ENCODE peak calls at places on chromosomes 1 and 21, in six cellular contexts. I is ovary, X is lower leg skin, P is Peyer's patch, J is transverse colon, S is suprapubic skin. M is an unnamed sample.

GRCh38 chr1:205587576-205587975 is 44.2 kb downstream of the ELK4 start:
- DNase-seq in I (no peak), X (no peak), P (no peak), J (peak; percentile 4), S (peak; percentile 68), M (no peak)

GRCh38 chr1:201137579-201138310 is 10.8 kb upstream of the ASCL5 start:
- DNase-seq in I (peak; percentile 45), X (peak; percentile 36), P (no peak), J (peak; percentile 47), S (no peak), M (no peak)

GRCh38 chr1:87979079-87979478 is 650.4 kb downstream of the LMO4 start:
- DNase-seq in I (no peak), X (no peak), P (no peak), J (no peak), S (no peak), M (no peak)

GRCh38 chr1:58551741-58552140 is 5.2 kb upstream of the OMA1 start:
- DNase-seq in I (no peak), X (no peak), P (no peak), J (no peak), S (no peak), M (no peak)

GRCh38 chr1:63779872-63780271 is 6.1 kb downstream of the ROR1 start:
- DNase-seq in I (no peak), X (no peak), P (no peak), J (no peak), S (no peak), M (no peak)

GRCh38 chr1:76302711-76303347 is 228.3 kb downstream of the ST6GALNAC3 start:
- DNase-seq in I (no peak), X (no peak), P (no peak), J (no peak), S (no peak), M (no peak)

GRCh38 chr1:11929849-11930248 is 3.6 kb upstream of the KIAA2013 start:
- DNase-seq in I (peak; percentile 80), X (peak; percentile 79), P (peak; percentile 35), J (peak; percentile 75), S (no peak), M (no peak)

GRCh38 chr1:87478231-87478630 is 149.6 kb downstream of the LMO4 start:
- DNase-seq in I (no peak), X (no peak), P (no peak), J (peak; percentile 14), S (no peak), M (no peak)

GRCh38 chr1:50989694-50990093 is 19.6 kb downstream of the CDKN2C start:
- DNase-seq in I (no peak), X (no peak), P (no peak), J (no peak), S (no peak), M (no peak)

GRCh38 chr1:32525661-32526444 is 13.4 kb upstream of the ZBTB8A start:
- DNase-seq in I (no peak), X (no peak), P (no peak), J (no peak), S (no peak), M (no peak)

GRCh38 chr1:165898837-165899236 is 71.4 kb downstream of the UCK2 start:
- DNase-seq in I (no peak), X (no peak), P (no peak), J (no peak), S (no peak), M (no peak)

GRCh38 chr1:154967331-154967950 is 3.1 kb downstream of the SHC1 start:
- DNase-seq in I (no peak), X (no peak), P (no peak), J (no peak), S (no peak), M (no peak)

GRCh38 chr1:27646676-27647075 is 11.7 kb upstream of the FGR start:
- DNase-seq in I (no peak), X (no peak), P (no peak), J (no peak), S (no peak), M (no peak)

GRCh38 chr1:55250399-55251075 is 35.4 kb upstream of the USP24 start:
- DNase-seq in I (no peak), X (no peak), P (no peak), J (no peak), S (no peak), M (no peak)

GRCh38 chr21:37452222-37452621 is 85.6 kb downstream of the DYRK1A start:
- DNase-seq in I (no peak), X (no peak), P (no peak), J (no peak), S (no peak), M (no peak)

GRCh38 chr1:192474080-192474683 is 101.4 kb upstream of the RGS1 start:
- DNase-seq in I (no peak), X (no peak), P (no peak), J (no peak), S (no peak), M (no peak)

GRCh38 chr1:244106837-244107491 is 55.9 kb downstream of the ZBTB18 start:
- DNase-seq in I (no peak), X (no peak), P (no peak), J (no peak), S (no peak), M (no peak)

GRCh38 chr21:27173052-27173451 is 206.2 kb upstream of the ADAMTS5 start:
- DNase-seq in I (no peak), X (no peak), P (no peak), J (no peak), S (no peak), M (no peak)

GRCh38 chr1:57017717-57018116 is 51.9 kb upstream of the C8B start:
- DNase-seq in I (no peak), X (no peak), P (no peak), J (no peak), S (no peak), M (no peak)

GRCh38 chr1:150548324-150548631 is 930 bp upstream of the ADAMTSL4 start:
- DNase-seq in I (no peak), X (no peak), P (no peak), J (no peak), S (no peak), M (no peak)

GRCh38 chr1:150551049-150551783 is 2.0 kb downstream of the ADAMTSL4 start:
- DNase-seq in I (no peak), X (no peak), P (no peak), J (peak; percentile 21), S (no peak), M (no peak)

GRCh38 chr1:150549496-150550221 is 451 bp downstream of the ADAMTSL4 start:
- DNase-seq in I (peak; percentile 62), X (no peak), P (no peak), J (peak; percentile 48), S (no peak), M (no peak)

GRCh38 chr1:150550222-150551048 is 1.2 kb downstream of the ADAMTSL4 start:
- DNase-seq in I (peak; percentile 72), X (no peak), P (no peak), J (peak; percentile 19), S (no peak), M (no peak)

DNA sequence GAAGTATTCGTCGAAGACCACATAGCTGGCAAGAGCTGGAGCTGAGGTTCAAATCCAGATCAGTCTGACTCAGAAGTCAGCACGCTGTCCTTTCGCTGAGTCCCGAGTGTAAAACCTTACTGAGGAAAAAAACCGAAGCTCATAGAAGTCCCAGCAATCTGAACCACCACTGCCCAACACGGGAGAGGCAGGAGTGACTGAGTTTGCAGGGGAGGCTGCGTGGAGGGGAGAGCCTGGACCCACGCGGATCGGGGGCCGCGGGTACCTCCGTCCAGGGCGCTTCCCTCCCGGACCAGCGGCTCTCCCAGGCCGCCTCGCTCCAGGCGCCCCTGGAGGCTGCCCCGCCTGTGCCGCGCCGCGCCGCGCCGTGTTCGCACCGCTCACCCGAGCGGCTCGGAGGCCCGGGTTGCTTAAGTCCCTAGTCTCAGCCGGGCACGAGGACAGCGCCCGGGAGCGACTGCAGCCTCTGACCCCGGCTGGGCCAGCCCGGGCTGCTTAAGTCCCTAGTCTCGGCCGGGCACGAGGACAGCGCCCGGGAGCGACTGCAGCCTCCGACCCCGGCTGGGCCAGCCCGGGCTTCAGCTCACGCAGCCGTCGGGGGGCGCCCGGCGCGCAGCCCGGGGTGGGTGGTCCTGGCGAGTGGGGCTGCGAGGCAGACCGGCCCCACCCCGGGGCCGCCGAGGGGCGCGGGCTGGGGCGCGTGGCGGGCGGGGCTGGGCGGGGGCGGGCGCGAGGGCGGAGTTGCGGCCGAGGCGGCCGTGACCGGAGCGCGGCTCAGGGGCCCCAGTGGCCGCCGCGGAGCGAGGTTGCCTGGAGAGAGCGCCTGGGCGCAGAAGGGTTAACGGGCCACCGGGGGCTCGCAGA is at the start of gene ADAMTSL4:
- DNase-seq in I (peak; percentile 61), X (no peak), P (peak; percentile 26), J (peak; percentile 68), S (no peak), M (peak; percentile 75)
- TF ChIP-seq POLR2A in I (peak; percentile 40), X (no peak), P (no peak), J (peak; percentile 14), S (no peak), M (no peak)

GRCh38 chr21:41678016-41678935 is 88.6 kb downstream of the RIPK4 start:
- DNase-seq in I (no peak), X (peak; percentile 83), P (no peak), J (peak; percentile 80), S (no peak), M (no peak)
- TF ChIP-seq POLR2A in I (no peak), X (no peak), P (peak; percentile 75), J (peak; percentile 75), S (no peak), M (no peak)

DNA sequence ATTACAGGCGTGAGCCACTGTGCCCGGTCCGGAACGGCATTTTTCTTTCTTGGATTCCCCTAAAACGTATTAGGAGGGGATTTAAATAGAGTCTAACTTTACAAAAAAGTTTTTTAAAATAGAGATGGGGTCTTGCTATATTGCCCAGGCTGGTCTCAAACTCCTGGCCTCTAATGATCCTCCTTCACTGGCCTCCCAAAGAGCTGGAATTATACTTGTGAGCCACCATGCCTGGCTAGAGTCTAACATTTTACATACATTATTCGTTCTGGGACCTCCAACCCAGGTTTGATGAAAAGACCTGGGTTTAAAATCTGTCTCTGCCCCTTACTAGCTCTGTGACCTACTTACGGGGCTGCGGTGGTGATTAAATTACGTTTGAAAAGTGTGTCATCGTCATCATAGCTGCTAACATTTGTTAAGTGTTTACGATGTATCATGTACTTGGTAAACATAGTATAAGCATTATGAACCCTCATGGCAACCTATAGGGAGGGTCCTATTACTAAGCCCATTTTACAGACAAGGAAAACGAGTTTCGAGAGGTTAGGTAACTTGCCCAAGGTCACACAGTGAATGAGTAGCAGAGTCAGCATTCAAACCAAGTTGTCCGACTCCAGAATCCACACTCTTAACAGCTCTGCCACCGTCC is 24.5 kb downstream of the PLEKHM2 start:
- DNase-seq in I (no peak), X (no peak), P (no peak), J (no peak), S (no peak), M (no peak)
- TF ChIP-seq POLR2A in I (no peak), X (no peak), P (no peak), J (no peak), S (no peak), M (no peak)

GRCh38 chr1:233441981-233442380 is 114.5 kb downstream of the MAP3K21 start:
- DNase-seq in I (no peak), X (no peak), P (no peak), J (no peak), S (no peak), M (no peak)

GRCh38 chr1:233442392-233442791 is 114.9 kb downstream of the MAP3K21 start:
- DNase-seq in I (no peak), X (no peak), P (no peak), J (no peak), S (no peak), M (no peak)

GRCh38 chr1:233444484-233444883 is 117.0 kb downstream of the MAP3K21 start:
- DNase-seq in I (no peak), X (no peak), P (no peak), J (no peak), S (no peak), M (no peak)

GRCh38 chr1:233440952-233441401 is 113.5 kb downstream of the MAP3K21 start:
- DNase-seq in I (no peak), X (peak; percentile 20), P (no peak), J (no peak), S (no peak), M (no peak)

GRCh38 chr1:233443040-233443439 is 115.5 kb downstream of the MAP3K21 start:
- DNase-seq in I (no peak), X (no peak), P (no peak), J (no peak), S (no peak), M (no peak)
- TF ChIP-seq POLR2A in I (no peak), X (no peak), P (no peak), J (no peak), S (no peak), M (no peak)

M was measured in GM12892.